ENCODE peak calls at places on chromosome 5, in four cellular contexts. S is left lung, E is Peyer's patch, F is substantia nigra. N is an unnamed sample.

GRCh38 chr5:62475072-62475471 is 62.5 kb downstream of the IPO11 start:
- DNase-seq in S (no peak), E (no peak), F (no peak), N (no peak)

GRCh38 chr5:141782991-141783598 is 95.1 kb downstream of the PCDH1 start:
- DNase-seq in S (no peak), E (no peak), F (no peak), N (no peak)

GRCh38 chr5:6510132-6510531 is 61.5 kb downstream of the UBE2QL1 start:
- DNase-seq in S (no peak), E (no peak), F (no peak), N (no peak)

GRCh38 chr5:176365663-176366574 is 632 bp downstream of the ARL10 start:
- DNase-seq in S (peak; percentile 41), E (no peak), F (no peak), N (peak; percentile 77)

GRCh38 chr5:43037929-43038510 is 2.1 kb downstream of the ANXA2R start:
- DNase-seq in S (no peak), E (peak; percentile 36), F (no peak), N (no peak)

GRCh38 chr5:127846884-127847283 is 143.7 kb downstream of the CCDC192 start:
- DNase-seq in S (no peak), E (no peak), F (no peak), N (no peak)

GRCh38 chr5:95043234-95043633 is 241.7 kb downstream of the MCTP1 start:
- DNase-seq in S (no peak), E (no peak), F (no peak), N (no peak)

GRCh38 chr5:862367-863243 is 11.8 kb upstream of the ZDHHC11 start:
- DNase-seq in S (no peak), E (no peak), F (no peak), N (no peak)

GRCh38 chr5:7871560-7872113 is 2.7 kb downstream of the MTRR start:
- DNase-seq in S (no peak), E (no peak), F (no peak), N (no peak)

GRCh38 chr5:178376906-178377582 is 144.4 kb upstream of the PHYKPL start:
- DNase-seq in S (peak; percentile 10), E (no peak), F (no peak), N (no peak)

GRCh38 chr5:77957-78804 is 13.8 kb upstream of the PLEKHG4B start:
- DNase-seq in S (no peak), E (no peak), F (no peak), N (no peak)

GRCh38 chr5:33556330-33557328 is 115.9 kb downstream of the TARS1 start:
- DNase-seq in S (no peak), E (no peak), F (no peak), N (no peak)

GRCh38 chr5:1176473-1177391 is 24.7 kb upstream of the SLC6A19 start:
- DNase-seq in S (peak; percentile 26), E (no peak), F (no peak), N (no peak)

GRCh38 chr5:169581580-169582227 is 1.9 kb upstream of the SPDL1 start:
- DNase-seq in S (no peak), E (peak; percentile 67), F (peak; percentile 34), N (no peak)

GRCh38 chr5:72237415-72237814 is 82.6 kb downstream of the MRPS27 start:
- DNase-seq in S (no peak), E (no peak), F (no peak), N (no peak)

GRCh38 chr5:142000709-142001484 is 11.9 kb downstream of the GNPDA1 start:
- DNase-seq in S (no peak), E (no peak), F (no peak), N (no peak)

GRCh38 chr5:172302047-172302710 is 18.6 kb upstream of the UBTD2 start:
- DNase-seq in S (no peak), E (no peak), F (no peak), N (no peak)

GRCh38 chr5:136048966-136049365 is 20.2 kb downstream of the TGFBI start:
- DNase-seq in S (peak; percentile 26), E (no peak), F (no peak), N (no peak)

GRCh38 chr5:57600321-57600720 is 117.7 kb upstream of the ACTBL2 start:
- DNase-seq in S (no peak), E (no peak), F (no peak), N (no peak)

GRCh38 chr5:132266031-132266835 is 8.7 kb downstream of the PDLIM4 start:
- DNase-seq in S (no peak), E (no peak), F (no peak), N (no peak)

GRCh38 chr5:126339215-126339805 is 83.9 kb upstream of the GRAMD2B start:
- DNase-seq in S (no peak), E (peak; percentile 48), F (peak; percentile 43), N (no peak)

GRCh38 chr5:134136771-134137170 is 22.3 kb downstream of the TCF7 start:
- DNase-seq in S (peak; percentile 6), E (peak; percentile 16), F (no peak), N (no peak)

GRCh38 chr5:146962801-146963355 is 84.3 kb upstream of the PPP2R2B start:
- DNase-seq in S (no peak), E (no peak), F (no peak), N (no peak)

GRCh38 chr5:142115937-142116614 is 7.5 kb downstream of the NDFIP1 start:
- DNase-seq in S (no peak), E (no peak), F (no peak), N (no peak)

GRCh38 chr5:140546851-140547507 is 483 bp upstream of the EIF4EBP3 start:
- DNase-seq in S (no peak), E (no peak), F (no peak), N (no peak)

GRCh38 chr5:140548300-140548688 is 832 bp downstream of the EIF4EBP3 start:
- DNase-seq in S (no peak), E (no peak), F (no peak), N (no peak)

GRCh38 chr5:140547508-140548299 is at the start of gene EIF4EBP3:
- DNase-seq in S (peak; percentile 97), E (peak; percentile 89), F (peak; percentile 98), N (peak; percentile 93)

GRCh38 chr5:140544986-140545385 is 2.5 kb upstream of the EIF4EBP3 start:
- DNase-seq in S (no peak), E (no peak), F (no peak), N (no peak)

DNA sequence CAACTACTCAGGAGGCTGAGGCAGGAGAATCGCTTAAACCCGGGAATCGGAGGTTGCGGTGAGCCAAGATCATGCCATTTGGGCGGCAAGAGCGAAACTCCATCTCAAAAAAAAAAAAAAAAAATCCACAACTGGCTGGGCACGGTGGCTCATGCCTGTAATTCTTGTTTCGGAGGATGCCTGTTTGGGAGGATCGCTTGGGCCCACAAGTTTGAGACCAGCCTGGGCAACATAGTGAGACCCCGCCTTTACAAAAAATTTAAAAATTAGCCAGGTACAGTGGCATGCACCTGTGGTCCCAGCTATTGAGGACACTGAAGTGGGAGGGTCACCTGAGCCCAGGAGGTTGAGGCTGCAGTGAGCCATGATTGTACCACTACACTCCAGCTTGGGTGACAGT is 1.9 kb upstream of the EIF4EBP3 start:
- DNase-seq in S (no peak), E (no peak), F (no peak), N (no peak)
- H3K27ac ChIP-seq in S (no peak overlapping the region), E (peak overlapping the region; percentile 98), F (no peak overlapping the region), N (no peak overlapping the region)

GRCh38 chr5:143244000-143244736 is 159.3 kb downstream of the NR3C1 start:
- DNase-seq in S (peak; percentile 62), E (no peak), F (no peak), N (no peak)
- H3K27ac ChIP-seq in S (peak overlapping the region; percentile 69), E (peak overlapping the region; percentile 74), F (no peak overlapping the region), N (no peak overlapping the region)

GRCh38 chr5:56147106-56147505 is 86.0 kb downstream of the ANKRD55 start:
- DNase-seq in S (no peak), E (no peak), F (no peak), N (no peak)

GRCh38 chr5:56145511-56145910 is 87.6 kb downstream of the ANKRD55 start:
- DNase-seq in S (no peak), E (no peak), F (no peak), N (no peak)

GRCh38 chr5:56146674-56147073 is 86.5 kb downstream of the ANKRD55 start:
- DNase-seq in S (no peak), E (no peak), F (no peak), N (no peak)

GRCh38 chr5:56148453-56148971 is 84.6 kb downstream of the ANKRD55 start:
- DNase-seq in S (no peak), E (peak; percentile 55), F (no peak), N (no peak)

DNA sequence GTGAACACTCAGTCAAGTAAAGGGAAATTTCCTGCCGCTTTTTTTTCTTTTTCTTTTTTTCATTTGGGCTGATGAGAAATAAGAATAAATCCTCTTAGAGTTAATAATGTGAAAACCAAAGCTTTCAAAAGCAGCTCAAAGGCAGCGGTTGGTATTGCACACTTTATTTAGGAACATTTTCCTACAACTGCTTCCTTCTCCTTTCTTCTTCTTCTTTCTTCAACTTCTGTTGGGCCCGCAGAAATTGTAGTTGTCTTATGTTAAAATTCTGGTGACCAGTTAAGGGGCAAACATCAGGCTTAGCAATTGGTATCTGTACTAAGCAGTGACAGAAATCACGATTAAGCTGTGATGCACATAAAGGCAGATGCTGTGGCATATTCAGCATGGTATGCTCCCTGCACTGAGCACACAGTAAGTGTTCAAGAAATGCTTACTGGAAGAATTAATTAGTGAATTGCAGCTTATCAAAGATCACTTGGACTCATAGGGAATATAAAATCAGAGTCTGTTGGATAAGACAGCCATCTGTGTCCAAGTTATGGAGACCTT is 85.4 kb downstream of the ANKRD55 start:
- DNase-seq in S (no peak), E (no peak), F (no peak), N (no peak)
- H3K27ac ChIP-seq in S (no peak overlapping the region), E (peak overlapping the region; percentile 58), F (no peak overlapping the region), N (peak overlapping the region; percentile 68)

GRCh38 chr5:149438711-149439132 is 59.6 kb upstream of the IL17B start:
- DNase-seq in S (no peak), E (no peak), F (no peak), N (no peak)
- H3K27ac ChIP-seq in S (no peak overlapping the region), E (peak overlapping the region; percentile 8), F (no peak overlapping the region), N (peak overlapping the region; percentile 36)

DNA sequence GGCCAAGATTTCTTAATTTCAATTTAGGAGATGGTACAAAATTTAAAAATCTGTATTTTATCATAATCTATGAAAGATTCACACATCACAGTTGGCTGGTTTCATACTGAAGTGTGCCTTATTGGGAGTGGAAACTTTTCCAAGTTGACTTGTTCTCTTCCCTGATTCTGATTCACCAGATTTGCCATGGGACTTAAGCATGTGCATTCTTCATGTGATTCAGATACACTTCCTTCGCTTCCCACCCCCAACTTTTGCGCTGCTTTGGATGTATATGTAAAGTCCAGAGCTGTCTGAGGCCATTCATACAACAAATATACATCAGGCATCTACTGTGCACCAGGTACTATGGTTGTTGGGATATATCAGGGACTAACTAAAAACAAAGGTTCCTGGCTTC is 34.4 kb downstream of the CPEB4 start:
- DNase-seq in S (no peak), E (no peak), F (no peak), N (no peak)
- H3K27ac ChIP-seq in S (no peak overlapping the region), E (no peak overlapping the region), F (peak overlapping the region; percentile 19), N (peak overlapping the region; percentile 48)

GRCh38 chr5:144468542-144468941 is 297.9 kb downstream of the KCTD16 start:
- DNase-seq in S (no peak), E (no peak), F (no peak), N (no peak)
- H3K27ac ChIP-seq in S (no peak overlapping the region), E (no peak overlapping the region), F (no peak overlapping the region), N (no peak overlapping the region)

DNA sequence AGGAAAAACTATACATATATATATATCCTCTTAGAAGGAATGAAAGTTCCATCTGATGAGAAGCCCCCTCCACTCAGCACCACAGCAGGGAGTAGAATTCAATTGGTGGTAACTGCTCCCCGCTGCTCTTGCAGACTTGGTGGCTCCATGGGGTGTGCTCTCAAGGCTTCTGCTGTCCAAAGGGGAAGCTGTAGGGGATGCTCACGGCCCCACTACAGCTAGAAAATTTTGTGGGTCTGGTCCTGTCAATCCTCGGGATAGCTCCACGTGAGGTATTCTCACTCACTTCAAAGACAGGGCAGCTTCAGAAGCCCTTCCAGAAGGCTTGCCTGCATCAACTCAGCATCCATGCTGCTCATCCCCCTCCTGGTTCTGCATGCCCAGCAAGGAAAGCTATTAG is 247.2 kb downstream of the CETN3 start:
- DNase-seq in S (no peak), E (no peak), F (no peak), N (no peak)
- H3K27ac ChIP-seq in S (no peak overlapping the region), E (no peak overlapping the region), F (no peak overlapping the region), N (no peak overlapping the region)